ENCODE peak calls at places on chromosome 15, in eight cellular contexts. One of them, this sample, is unnamed.

GRCh38 chr15:45790325-45790943 is 155.6 kb downstream of the SQOR start:
- DNase-seq in lower leg skin: no peak
- DNase-seq in uterus: no peak
- DNase-seq in ovary: no peak
- DNase-seq in tibial nerve: peak; percentile 23
- DNase-seq in stomach: peak; percentile 35
- DNase-seq in Peyer's patch: no peak
- DNase-seq in GM12891: peak; percentile 10
- DNase-seq in this sample: peak; percentile 14

GRCh38 chr15:44033894-44034293 is 161.2 kb downstream of the FRMD5 start:
- DNase-seq in lower leg skin: no peak
- DNase-seq in uterus: no peak
- DNase-seq in ovary: no peak
- DNase-seq in tibial nerve: peak; percentile 39
- DNase-seq in stomach: no peak
- DNase-seq in Peyer's patch: no peak
- DNase-seq in GM12891: no peak
- DNase-seq in this sample: peak; percentile 17

GRCh38 chr15:66673410-66674322 is 28.4 kb upstream of the SMAD6 start:
- DNase-seq in lower leg skin: no peak
- DNase-seq in uterus: no peak
- DNase-seq in ovary: no peak
- DNase-seq in tibial nerve: no peak
- DNase-seq in stomach: peak; percentile 37
- DNase-seq in Peyer's patch: peak; percentile 22
- DNase-seq in GM12891: no peak
- DNase-seq in this sample: no peak

GRCh38 chr15:44441095-44441501 is 13.7 kb downstream of the CTDSPL2 start:
- DNase-seq in lower leg skin: no peak
- DNase-seq in uterus: no peak
- DNase-seq in ovary: no peak
- DNase-seq in tibial nerve: no peak
- DNase-seq in stomach: no peak
- DNase-seq in Peyer's patch: no peak
- DNase-seq in GM12891: no peak
- DNase-seq in this sample: no peak

GRCh38 chr15:37140531-37141053 is 40.2 kb upstream of the MEIS2 start:
- DNase-seq in lower leg skin: no peak
- DNase-seq in uterus: no peak
- DNase-seq in ovary: no peak
- DNase-seq in tibial nerve: no peak
- DNase-seq in stomach: no peak
- DNase-seq in Peyer's patch: no peak
- DNase-seq in GM12891: no peak
- DNase-seq in this sample: no peak

GRCh38 chr15:96321422-96322391 is 8.8 kb upstream of the NR2F2 start:
- DNase-seq in lower leg skin: no peak
- DNase-seq in uterus: peak; percentile 72
- DNase-seq in ovary: peak; percentile 81
- DNase-seq in tibial nerve: peak; percentile 35
- DNase-seq in stomach: peak; percentile 54
- DNase-seq in Peyer's patch: no peak
- DNase-seq in GM12891: no peak
- DNase-seq in this sample: no peak

GRCh38 chr15:44427756-44428724 is 611 bp downstream of the CTDSPL2 start:
- DNase-seq in lower leg skin: no peak
- DNase-seq in uterus: no peak
- DNase-seq in ovary: no peak
- DNase-seq in tibial nerve: no peak
- DNase-seq in stomach: peak; percentile 74
- DNase-seq in Peyer's patch: peak; percentile 47
- DNase-seq in GM12891: no peak
- DNase-seq in this sample: peak; percentile 32

GRCh38 chr15:78461171-78461881 is 23.3 kb downstream of the IREB2 start:
- DNase-seq in lower leg skin: no peak
- DNase-seq in uterus: no peak
- DNase-seq in ovary: no peak
- DNase-seq in tibial nerve: no peak
- DNase-seq in stomach: no peak
- DNase-seq in Peyer's patch: no peak
- DNase-seq in GM12891: no peak
- DNase-seq in this sample: no peak

GRCh38 chr15:80711886-80712285 is 16.8 kb downstream of the ABHD17C start:
- DNase-seq in lower leg skin: no peak
- DNase-seq in uterus: no peak
- DNase-seq in ovary: no peak
- DNase-seq in tibial nerve: no peak
- DNase-seq in stomach: no peak
- DNase-seq in Peyer's patch: no peak
- DNase-seq in GM12891: no peak
- DNase-seq in this sample: no peak

GRCh38 chr15:25504307-25504706 is 65.5 kb upstream of the UBE3A start:
- DNase-seq in lower leg skin: no peak
- DNase-seq in uterus: no peak
- DNase-seq in ovary: no peak
- DNase-seq in tibial nerve: no peak
- DNase-seq in stomach: no peak
- DNase-seq in Peyer's patch: no peak
- DNase-seq in GM12891: no peak
- DNase-seq in this sample: no peak

GRCh38 chr15:63380828-63381282 is 791 bp downstream of the CA12 start:
- DNase-seq in lower leg skin: no peak
- DNase-seq in uterus: no peak
- DNase-seq in ovary: no peak
- DNase-seq in tibial nerve: no peak
- DNase-seq in stomach: no peak
- DNase-seq in Peyer's patch: no peak
- DNase-seq in GM12891: no peak
- DNase-seq in this sample: no peak

GRCh38 chr15:49343546-49343945 is 79.5 kb upstream of the FGF7 start:
- DNase-seq in lower leg skin: no peak
- DNase-seq in uterus: no peak
- DNase-seq in ovary: no peak
- DNase-seq in tibial nerve: no peak
- DNase-seq in stomach: no peak
- DNase-seq in Peyer's patch: no peak
- DNase-seq in GM12891: no peak
- DNase-seq in this sample: no peak

GRCh38 chr15:32029409-32029861 is 880 bp upstream of the CHRNA7 start:
- DNase-seq in lower leg skin: no peak
- DNase-seq in uterus: no peak
- DNase-seq in ovary: peak; percentile 62
- DNase-seq in tibial nerve: no peak
- DNase-seq in stomach: peak; percentile 35
- DNase-seq in Peyer's patch: no peak
- DNase-seq in GM12891: no peak
- DNase-seq in this sample: no peak

GRCh38 chr15:31516459-31516858 is 189.8 kb downstream of the KLF13 start:
- DNase-seq in lower leg skin: no peak
- DNase-seq in uterus: no peak
- DNase-seq in ovary: no peak
- DNase-seq in tibial nerve: no peak
- DNase-seq in stomach: no peak
- DNase-seq in Peyer's patch: no peak
- DNase-seq in GM12891: no peak
- DNase-seq in this sample: no peak

GRCh38 chr15:45648521-45649200 is 13.8 kb downstream of the SQOR start:
- DNase-seq in lower leg skin: no peak
- DNase-seq in uterus: no peak
- DNase-seq in ovary: no peak
- DNase-seq in tibial nerve: no peak
- DNase-seq in stomach: peak; percentile 67
- DNase-seq in Peyer's patch: no peak
- DNase-seq in GM12891: no peak
- DNase-seq in this sample: peak; percentile 64

GRCh38 chr15:74308643-74308945 is 58.9 kb downstream of the CYP11A1 start:
- DNase-seq in lower leg skin: no peak
- DNase-seq in uterus: no peak
- DNase-seq in ovary: no peak
- DNase-seq in tibial nerve: no peak
- DNase-seq in stomach: no peak
- DNase-seq in Peyer's patch: no peak
- DNase-seq in GM12891: no peak
- DNase-seq in this sample: no peak

GRCh38 chr15:25852696-25853524 is 10.2 kb downstream of the ATP10A start:
- DNase-seq in lower leg skin: no peak
- DNase-seq in uterus: no peak
- DNase-seq in ovary: no peak
- DNase-seq in tibial nerve: no peak
- DNase-seq in stomach: no peak
- DNase-seq in Peyer's patch: no peak
- DNase-seq in GM12891: no peak
- DNase-seq in this sample: no peak

GRCh38 chr15:61702224-61703120 is 357.8 kb downstream of the VPS13C start:
- DNase-seq in lower leg skin: no peak
- DNase-seq in uterus: no peak
- DNase-seq in ovary: no peak
- DNase-seq in tibial nerve: no peak
- DNase-seq in stomach: no peak
- DNase-seq in Peyer's patch: no peak
- DNase-seq in GM12891: no peak
- DNase-seq in this sample: no peak

GRCh38 chr15:53918180-53919079 is 59.8 kb upstream of the UNC13C start:
- DNase-seq in lower leg skin: no peak
- DNase-seq in uterus: no peak
- DNase-seq in ovary: no peak
- DNase-seq in tibial nerve: no peak
- DNase-seq in stomach: no peak
- DNase-seq in Peyer's patch: no peak
- DNase-seq in GM12891: no peak
- DNase-seq in this sample: no peak

GRCh38 chr15:25850154-25851111 is 12.7 kb downstream of the ATP10A start:
- DNase-seq in lower leg skin: peak; percentile 66
- DNase-seq in uterus: peak; percentile 66
- DNase-seq in ovary: peak; percentile 63
- DNase-seq in tibial nerve: peak; percentile 49
- DNase-seq in stomach: peak; percentile 52
- DNase-seq in Peyer's patch: peak; percentile 66
- DNase-seq in GM12891: peak; percentile 50
- DNase-seq in this sample: no peak

GRCh38 chr15:51067510-51067909 is 27.2 kb downstream of the TNFAIP8L3 start:
- DNase-seq in lower leg skin: no peak
- DNase-seq in uterus: no peak
- DNase-seq in ovary: no peak
- DNase-seq in tibial nerve: no peak
- DNase-seq in stomach: no peak
- DNase-seq in Peyer's patch: no peak
- DNase-seq in GM12891: no peak
- DNase-seq in this sample: no peak

DNA sequence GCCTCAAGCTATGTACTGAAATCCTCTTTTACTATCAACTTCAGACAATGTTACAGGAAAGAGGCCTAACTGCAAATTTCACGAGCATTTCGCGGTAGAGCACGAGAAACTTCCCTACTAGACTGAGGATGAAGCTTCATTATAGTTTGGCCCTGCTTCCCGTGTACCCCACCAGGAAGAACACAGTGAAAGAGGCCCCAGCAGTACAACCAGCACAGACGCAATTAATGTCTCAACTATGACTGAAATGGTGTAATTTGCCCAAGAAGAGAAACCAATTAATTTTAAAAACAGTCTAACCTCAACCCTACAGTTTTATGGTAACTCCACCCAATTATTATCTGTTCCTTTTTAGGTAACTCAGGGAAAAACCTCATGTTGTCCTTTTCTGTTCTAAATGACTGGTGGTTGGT is 12.1 kb downstream of the CHSY1 start:
- DNase-seq in lower leg skin: no peak
- DNase-seq in uterus: no peak
- DNase-seq in ovary: no peak
- DNase-seq in tibial nerve: no peak
- DNase-seq in stomach: no peak
- DNase-seq in Peyer's patch: no peak
- DNase-seq in GM12891: no peak
- DNase-seq in this sample: no peak
- TF ChIP-seq POLR2A in lower leg skin: no peak
- TF ChIP-seq POLR2A in uterus: no peak
- TF ChIP-seq POLR2A in ovary: no peak
- TF ChIP-seq POLR2A in tibial nerve: no peak
- TF ChIP-seq POLR2A in stomach: no peak
- TF ChIP-seq POLR2A in Peyer's patch: no peak
- TF ChIP-seq POLR2A in GM12891: no peak
- TF ChIP-seq POLR2A in this sample: no peak

DNA sequence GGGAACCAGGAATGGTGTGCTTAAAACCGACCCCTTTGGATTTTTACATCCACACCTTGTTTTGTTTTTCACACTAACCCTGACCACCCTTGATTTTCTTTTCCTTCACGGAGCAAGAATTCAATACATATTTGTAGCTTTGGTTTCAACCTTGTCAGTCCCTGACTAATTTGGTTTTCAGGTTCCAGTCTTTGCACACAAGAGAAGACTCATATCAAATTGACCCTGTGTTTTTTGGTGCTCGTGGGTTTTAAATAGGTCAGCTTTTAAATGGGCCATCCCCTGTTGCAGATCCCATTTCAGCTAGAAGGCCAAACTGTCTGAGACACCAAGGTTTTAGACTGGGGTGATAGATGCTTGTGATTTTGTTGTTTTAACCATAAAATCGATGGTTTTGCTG is 26.4 kb downstream of the ANP32A start:
- DNase-seq in lower leg skin: no peak
- DNase-seq in uterus: no peak
- DNase-seq in ovary: no peak
- DNase-seq in tibial nerve: no peak
- DNase-seq in stomach: no peak
- DNase-seq in Peyer's patch: no peak
- DNase-seq in GM12891: no peak
- DNase-seq in this sample: no peak
- TF ChIP-seq POLR2A in lower leg skin: no peak
- TF ChIP-seq POLR2A in uterus: no peak
- TF ChIP-seq POLR2A in ovary: no peak
- TF ChIP-seq POLR2A in tibial nerve: no peak
- TF ChIP-seq POLR2A in stomach: no peak
- TF ChIP-seq POLR2A in Peyer's patch: no peak
- TF ChIP-seq POLR2A in GM12891: no peak
- TF ChIP-seq POLR2A in this sample: no peak

DNA sequence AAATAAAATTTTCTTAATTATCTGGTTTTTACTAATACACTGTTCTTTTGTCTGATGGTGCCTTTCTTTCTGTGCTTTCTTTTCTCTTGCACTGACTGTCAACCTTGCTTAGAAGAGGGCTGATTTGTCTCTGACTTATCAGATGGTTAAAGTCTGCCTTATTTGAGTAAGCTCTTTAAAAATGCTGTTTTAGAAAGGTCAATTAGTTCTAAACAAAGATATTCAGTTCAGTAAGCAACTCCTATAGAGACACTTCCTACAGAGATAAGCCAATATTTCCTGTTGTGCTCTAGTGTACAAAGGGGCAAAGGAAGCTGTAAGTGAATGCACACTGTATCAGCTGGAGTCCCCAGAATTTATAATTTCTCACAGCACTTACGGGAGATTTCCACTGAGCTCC is 153.4 kb upstream of the TSPAN3 start:
- DNase-seq in lower leg skin: no peak
- DNase-seq in uterus: no peak
- DNase-seq in ovary: no peak
- DNase-seq in tibial nerve: no peak
- DNase-seq in stomach: no peak
- DNase-seq in Peyer's patch: no peak
- DNase-seq in GM12891: no peak
- DNase-seq in this sample: no peak
- TF ChIP-seq POLR2A in lower leg skin: no peak
- TF ChIP-seq POLR2A in uterus: no peak
- TF ChIP-seq POLR2A in ovary: no peak
- TF ChIP-seq POLR2A in tibial nerve: no peak
- TF ChIP-seq POLR2A in stomach: no peak
- TF ChIP-seq POLR2A in Peyer's patch: no peak
- TF ChIP-seq POLR2A in GM12891: no peak
- TF ChIP-seq POLR2A in this sample: no peak

GRCh38 chr15:38453971-38454686 is at the start of gene FAM98B:
- DNase-seq in lower leg skin: peak; percentile 83
- DNase-seq in uterus: peak; percentile 89
- DNase-seq in ovary: peak; percentile 92
- DNase-seq in tibial nerve: peak; percentile 86
- DNase-seq in stomach: peak; percentile 92
- DNase-seq in Peyer's patch: peak; percentile 80
- DNase-seq in GM12891: peak; percentile 53
- DNase-seq in this sample: peak; percentile 66
- TF ChIP-seq POLR2A in lower leg skin: no peak
- TF ChIP-seq POLR2A in uterus: no peak
- TF ChIP-seq POLR2A in ovary: peak; percentile 36
- TF ChIP-seq POLR2A in tibial nerve: no peak
- TF ChIP-seq POLR2A in stomach: no peak
- TF ChIP-seq POLR2A in Peyer's patch: peak; percentile 41
- TF ChIP-seq POLR2A in GM12891: peak; percentile 92
- TF ChIP-seq POLR2A in this sample: no peak

This sample was measured in H54.